ENCODE peak calls at places on chromosomes 3 and 15, in ten cellular contexts. V is fibroblast of lung, Z is colonic mucosa, D is lung, U is breast epithelium, G is IMR-90, X is WTC11, C is Peyer's patch, W is Calu3, F is AG09309. Q is an unnamed sample.

GRCh38 chr15:67504061-67504460 is 16.9 kb upstream of the C15orf61 start:
- DNase-seq in V (peak; percentile 34), Z (no peak), D (no peak), U (no peak), G (peak; percentile 25), X (no peak), C (no peak), W (no peak), F (no peak), Q (no peak)

GRCh38 chr3:47348411-47349154 is 32.2 kb upstream of the PTPN23 start:
- DNase-seq in V (no peak), Z (no peak), D (no peak), U (no peak), G (no peak), X (no peak), C (no peak), W (no peak), F (no peak), Q (no peak)

GRCh38 chr3:127444761-127445160 is 145.8 kb downstream of the TPRA1 start:
- DNase-seq in V (no peak), Z (no peak), D (no peak), U (peak; percentile 15), G (no peak), X (no peak), C (peak; percentile 10), W (no peak), F (no peak), Q (no peak)

GRCh38 chr15:88982304-88982945 is 69.2 kb upstream of the MFGE8 start:
- DNase-seq in V (peak; percentile 83), Z (no peak), D (no peak), U (no peak), G (peak; percentile 83), X (no peak), C (no peak), W (no peak), F (peak; percentile 59), Q (peak; percentile 82)

GRCh38 chr3:129343643-129344360 is 65.1 kb downstream of the HMCES start:
- DNase-seq in V (peak; percentile 27), Z (peak; percentile 32), D (no peak), U (no peak), G (no peak), X (peak; percentile 75), C (peak; percentile 64), W (peak; percentile 83), F (no peak), Q (no peak)

GRCh38 chr15:39591141-39591895 is 10.4 kb downstream of the THBS1 start:
- DNase-seq in V (peak; percentile 3), Z (no peak), D (no peak), U (no peak), G (peak; percentile 41), X (no peak), C (no peak), W (no peak), F (peak; percentile 76), Q (no peak)

GRCh38 chr15:81105521-81105920 is 28.5 kb upstream of the CFAP161 start:
- DNase-seq in V (no peak), Z (no peak), D (no peak), U (no peak), G (no peak), X (no peak), C (no peak), W (no peak), F (peak; percentile 25), Q (no peak)

GRCh38 chr15:81097893-81098280 is 36.2 kb upstream of the CFAP161 start:
- DNase-seq in V (peak; percentile 14), Z (no peak), D (no peak), U (no peak), G (no peak), X (no peak), C (no peak), W (no peak), F (no peak), Q (no peak)

GRCh38 chr3:143016321-143016972 is 15.1 kb downstream of the U2SURP start:
- DNase-seq in V (no peak), Z (no peak), D (no peak), U (no peak), G (no peak), X (no peak), C (no peak), W (no peak), F (no peak), Q (no peak)

GRCh38 chr3:142850395-142851023 is 38.4 kb downstream of the PCOLCE2 start:
- DNase-seq in V (peak; percentile 97), Z (no peak), D (peak; percentile 66), U (no peak), G (peak; percentile 66), X (no peak), C (no peak), W (peak; percentile 75), F (peak; percentile 87), Q (peak; percentile 95)

GRCh38 chr3:111521881-111522280 is 20.1 kb upstream of the CD96 start:
- DNase-seq in V (peak; percentile 72), Z (no peak), D (no peak), U (no peak), G (peak; percentile 83), X (no peak), C (no peak), W (no peak), F (no peak), Q (peak; percentile 52)

GRCh38 chr15:39430389-39430788 is 150.5 kb upstream of the THBS1 start:
- DNase-seq in V (no peak), Z (no peak), D (no peak), U (no peak), G (no peak), X (no peak), C (no peak), W (no peak), F (no peak), Q (no peak)

GRCh38 chr15:64938192-64938591 is 26.5 kb downstream of the ANKDD1A start:
- DNase-seq in V (peak; percentile 70), Z (no peak), D (no peak), U (no peak), G (peak; percentile 48), X (no peak), C (no peak), W (peak; percentile 30), F (no peak), Q (peak; percentile 6)

GRCh38 chr15:42808921-42809320 is 72.0 kb upstream of the CDAN1 start:
- DNase-seq in V (no peak), Z (no peak), D (no peak), U (no peak), G (no peak), X (no peak), C (no peak), W (no peak), F (no peak), Q (no peak)

GRCh38 chr3:193378706-193379105 is at the start of gene ATP13A5:
- DNase-seq in V (peak; percentile 23), Z (no peak), D (no peak), U (no peak), G (no peak), X (no peak), C (no peak), W (no peak), F (no peak), Q (no peak)

GRCh38 chr3:16286161-16286560 is 21.1 kb downstream of the OXNAD1 start:
- DNase-seq in V (no peak), Z (no peak), D (no peak), U (no peak), G (no peak), X (no peak), C (no peak), W (no peak), F (no peak), Q (no peak)

DNA sequence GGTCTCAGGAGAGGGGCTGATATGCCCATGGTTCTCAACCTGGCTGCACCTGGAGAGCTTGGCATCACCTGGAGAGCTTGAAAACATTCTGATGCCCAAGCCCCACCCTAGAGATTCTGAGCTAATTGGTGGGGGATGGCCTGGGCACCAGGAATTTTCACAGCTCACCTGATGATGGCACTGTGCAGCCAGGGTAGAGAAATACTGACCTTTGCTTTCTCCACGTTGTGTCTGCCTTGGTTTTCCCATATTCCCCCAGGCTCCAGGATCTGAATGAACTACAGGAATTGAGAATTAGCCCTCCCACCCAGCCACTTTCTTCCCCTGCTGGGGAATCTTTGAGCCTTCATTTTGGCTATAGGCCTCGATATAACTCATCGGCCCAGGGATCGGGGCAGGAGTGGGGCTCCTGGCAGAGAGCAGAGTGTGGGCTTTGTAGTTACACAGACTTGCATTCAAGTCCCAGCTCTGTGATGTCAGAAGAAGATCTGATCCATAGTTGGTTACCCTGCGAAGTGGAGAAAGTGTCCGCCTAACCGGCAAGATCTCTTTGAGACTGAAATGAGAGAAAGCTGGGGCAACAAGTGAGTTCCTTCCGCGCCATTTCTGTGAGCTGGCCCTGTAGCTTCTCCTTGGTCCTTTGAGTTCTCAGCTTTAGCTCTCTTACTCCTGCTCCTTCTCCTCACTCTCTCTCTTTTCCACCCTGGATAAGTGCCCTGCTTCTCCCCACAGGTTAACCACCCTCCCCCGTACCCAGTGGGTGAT is 33.1 kb upstream of the UBE2Q2 start:
- DNase-seq in V (peak; percentile 7), Z (peak; percentile 25), D (no peak), U (no peak), G (no peak), X (peak; percentile 60), C (no peak), W (peak; percentile 60), F (no peak), Q (peak; percentile 23)
- TF ChIP-seq CTCF in V (peak; percentile 10), Z (peak; percentile 38), D (peak; percentile 18), U (no peak), G (peak; percentile 45), X (no peak), C (peak; percentile 19), W (peak; percentile 46), F (peak; percentile 47), Q (peak; percentile 53)

GRCh38 chr15:57415559-57415958 is 39.3 kb downstream of the CGNL1 start:
- DNase-seq in V (no peak), Z (no peak), D (no peak), U (no peak), G (no peak), X (no peak), C (no peak), W (no peak), F (no peak), Q (no peak)
- TF ChIP-seq CTCF in V (no peak), Z (no peak), D (no peak), U (no peak), G (no peak), X (no peak), C (no peak), W (no peak), F (no peak), Q (no peak)

GRCh38 chr3:133487920-133488540 is 85.5 kb upstream of the CDV3 start:
- DNase-seq in V (peak; percentile 5), Z (peak; percentile 74), D (no peak), U (no peak), G (peak; percentile 27), X (peak; percentile 34), C (no peak), W (peak; percentile 62), F (no peak), Q (no peak)
- TF ChIP-seq CTCF in V (peak; percentile 50), Z (peak; percentile 76), D (peak; percentile 29), U (no peak), G (peak; percentile 53), X (peak; percentile 66), C (peak; percentile 64), W (peak; percentile 61), F (peak; percentile 62), Q (peak; percentile 47)

DNA sequence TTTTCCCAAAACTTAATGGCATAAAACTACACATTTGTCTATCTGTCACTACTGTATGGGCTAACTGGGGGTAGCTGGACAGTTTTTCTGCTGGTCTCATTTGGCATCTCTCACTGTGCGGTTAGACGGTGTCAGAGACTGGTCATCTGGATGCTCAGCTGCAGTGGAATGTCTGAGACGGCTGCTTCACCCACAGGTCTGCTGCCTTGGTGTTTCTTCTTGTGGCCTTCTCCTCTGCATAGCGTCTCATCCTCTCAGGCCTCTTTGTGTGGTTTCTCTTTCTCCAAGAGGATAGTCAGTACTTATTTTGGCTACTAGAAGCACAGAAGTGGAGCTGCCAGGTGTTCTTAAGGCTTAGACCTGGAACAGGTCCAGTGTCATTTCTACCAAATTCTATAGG is 35.9 kb upstream of the GOLGA6L9 start:
- DNase-seq in V (peak; percentile 92), Z (no peak), D (no peak), U (no peak), G (peak; percentile 72), X (no peak), C (no peak), W (no peak), F (peak; percentile 42), Q (peak; percentile 53)
- TF ChIP-seq CTCF in V (no peak), Z (no peak), D (no peak), U (no peak), G (no peak), X (no peak), C (no peak), W (no peak), F (no peak), Q (no peak)

Q was measured in astrocyte of the spinal cord.